ENCODE peak calls at places on chromosomes 13 and 19, in six cellular contexts. D is GM10248; X is mammary epithelial cell; U is cardiac fibroblast; H is mesendoderm; R is stimulated activated CD4-positive, alpha-beta T cell treated with anti-CD3 and anti-CD28 coated beads, Interleukin-4, amount 100 ng/mL, for 48 hours. S is an unnamed sample.

GRCh38 chr13:82713681-82714405 is 1168.4 kb downstream of the SLITRK1 start:
- DNase-seq in D (no peak), X (peak; percentile 34), U (peak; percentile 5), H (no peak), R (no peak), S (no peak)

GRCh38 chr13:113653264-113654174 is 4.5 kb downstream of the ATP4B start:
- DNase-seq in D (no peak), X (no peak), U (no peak), H (peak; percentile 74), R (no peak), S (no peak)

GRCh38 chr13:112761701-112762689 is 72.2 kb downstream of the ATP11A start:
- DNase-seq in D (no peak), X (no peak), U (peak; percentile 85), H (peak; percentile 27), R (no peak), S (no peak)

GRCh38 chr19:51440846-51441409 is 17.3 kb downstream of the SIGLEC8 start:
- DNase-seq in D (no peak), X (no peak), U (no peak), H (no peak), R (peak; percentile 54), S (peak; percentile 52)

GRCh38 chr19:888615-889385 is 4.2 kb downstream of the MED16 start:
- DNase-seq in D (no peak), X (no peak), U (no peak), H (no peak), R (no peak), S (peak; percentile 74)

GRCh38 chr13:20272571-20273171 is 40.6 kb upstream of the GJB6 start:
- DNase-seq in D (no peak), X (no peak), U (no peak), H (no peak), R (no peak), S (no peak)

GRCh38 chr19:40033989-40034560 is 22.0 kb downstream of the ZNF780B start:
- DNase-seq in D (no peak), X (no peak), U (no peak), H (no peak), R (no peak), S (no peak)

GRCh38 chr19:15010497-15011255 is 31.0 kb upstream of the SLC1A6 start:
- DNase-seq in D (no peak), X (no peak), U (no peak), H (peak; percentile 91), R (no peak), S (no peak)

GRCh38 chr13:98103942-98104880 is 38.7 kb upstream of the FARP1 start:
- DNase-seq in D (no peak), X (peak; percentile 9), U (no peak), H (peak; percentile 45), R (no peak), S (no peak)